ENCODE peak calls at places on chromosomes 7 and 10, in four cellular contexts. Y is GM12878, M is uterus, C is transverse colon. D is an unnamed sample.

GRCh38 chr10:34641147-34641912 is 173.8 kb downstream of the PARD3 start:
- DNase-seq in Y (no peak), M (no peak), C (no peak), D (no peak)

GRCh38 chr10:8300925-8301707 is 246.6 kb downstream of the GATA3 start:
- DNase-seq in Y (no peak), M (no peak), C (no peak), D (no peak)

GRCh38 chr7:15400440-15400839 is 161.4 kb downstream of the AGMO start:
- DNase-seq in Y (no peak), M (no peak), C (no peak), D (no peak)

GRCh38 chr7:112540839-112541577 is 60.2 kb downstream of the LSMEM1 start:
- DNase-seq in Y (no peak), M (no peak), C (no peak), D (no peak)

GRCh38 chr10:17847586-17848296 is 38.6 kb downstream of the MRC1 start:
- DNase-seq in C (no peak), Y (no peak), M (no peak), D (no peak)

GRCh38 chr10:119090026-119090808 is 9.6 kb upstream of the EIF3A start:
- DNase-seq in C (peak; percentile 66), M (no peak), Y (no peak), D (no peak)

GRCh38 chr7:91634485-91635177 is 245.9 kb downstream of the MTERF1 start:
- DNase-seq in Y (no peak), M (no peak), C (no peak), D (no peak)

GRCh38 chr10:27447540-27447939 is 56.6 kb upstream of the RAB18 start:
- DNase-seq in M (no peak), Y (no peak), C (no peak), D (no peak)

GRCh38 chr10:27658788-27659187 is 86.8 kb downstream of the MKX start:
- DNase-seq in M (no peak), Y (no peak), C (no peak), D (no peak)

GRCh38 chr10:1575481-1576244 is 161.7 kb downstream of the ADARB2 start:
- DNase-seq in Y (no peak), C (no peak), M (no peak), D (no peak)

GRCh38 chr7:14414274-14414986 is 425.0 kb upstream of the ETV1 start:
- DNase-seq in M (no peak), Y (no peak), C (no peak), D (peak; percentile 50)

GRCh38 chr10:89091501-89091900 is 100.9 kb downstream of the FAS start:
- DNase-seq in Y (no peak), M (no peak), C (no peak), D (no peak)

GRCh38 chr7:32242436-32242835 is 172.2 kb upstream of the PDE1C start:
- DNase-seq in M (no peak), C (no peak), Y (no peak), D (no peak)

GRCh38 chr7:34015656-34016055 is 110.3 kb downstream of the BMPER start:
- DNase-seq in C (no peak), Y (no peak), M (no peak), D (no peak)

GRCh38 chr10:116263870-116264269 is 9.1 kb downstream of the GFRA1 start:
- DNase-seq in C (no peak), M (no peak), Y (no peak), D (no peak)

GRCh38 chr7:1532456-1533254 is 2.2 kb downstream of the MAFK start:
- DNase-seq in Y (no peak), M (peak; percentile 76), C (peak; percentile 90), D (peak; percentile 83)

GRCh38 chr10:86671985-86672710 is 3.8 kb downstream of the LDB3 start:
- DNase-seq in C (no peak), M (peak; percentile 65), Y (no peak), D (peak; percentile 88)

GRCh38 chr7:141217938-141218337 is 144.1 kb downstream of the TMEM178B start:
- DNase-seq in M (no peak), C (no peak), Y (no peak), D (no peak)

GRCh38 chr10:132526676-132527075 is 10.9 kb upstream of the INPP5A start:
- DNase-seq in C (peak; percentile 7), M (no peak), Y (no peak), D (no peak)

GRCh38 chr10:5364365-5364764 is 401 bp upstream of the UCN3 start:
- DNase-seq in M (no peak), C (no peak), Y (no peak), D (no peak)

GRCh38 chr10:63384675-63385074 is 81.1 kb downstream of the JMJD1C start:
- DNase-seq in C (no peak), Y (no peak), M (no peak), D (no peak)

GRCh38 chr10:43396061-43396927 is 12.7 kb downstream of the HNRNPF start:
- DNase-seq in Y (no peak), C (peak; percentile 85), M (peak; percentile 76), D (peak; percentile 89)
- TF ChIP-seq POLR2A in Y (peak; percentile 66), C (peak; percentile 76), M (no peak), D (no peak)

GRCh38 chr7:100471021-100471420 is 7.0 kb upstream of the SPACDR start:
- DNase-seq in Y (no peak), C (no peak), M (no peak), D (no peak)

GRCh38 chr7:100467638-100468373 is 3.7 kb upstream of the SPACDR start:
- DNase-seq in Y (no peak), M (peak; percentile 25), C (no peak), D (no peak)

GRCh38 chr7:100466830-100467605 is 3.0 kb upstream of the SPACDR start:
- DNase-seq in M (no peak), Y (no peak), C (no peak), D (no peak)

GRCh38 chr7:100472121-100472851 is 6.7 kb downstream of the TSC22D4 start:
- DNase-seq in C (peak; percentile 38), Y (no peak), M (peak; percentile 32), D (no peak)

GRCh38 chr7:100469227-100470044 is 5.4 kb upstream of the SPACDR start:
- DNase-seq in C (peak; percentile 91), Y (no peak), M (peak; percentile 90), D (peak; percentile 90)
- TF ChIP-seq POLR2A in C (no peak), Y (peak; percentile 63), M (no peak), D (no peak)

GRCh38 chr10:98463976-98464754 is 17.4 kb upstream of the HPS1 start:
- DNase-seq in C (no peak), M (no peak), Y (no peak), D (no peak)

GRCh38 chr10:98460837-98461499 is 14.2 kb upstream of the HPS1 start:
- DNase-seq in C (peak; percentile 63), Y (no peak), M (peak; percentile 56), D (peak; percentile 71)

GRCh38 chr10:98465866-98466265 is 19.1 kb upstream of the HPS1 start:
- DNase-seq in Y (no peak), C (no peak), M (no peak), D (no peak)

GRCh38 chr10:98461500-98461842 is 14.7 kb upstream of the HPS1 start:
- DNase-seq in Y (no peak), C (no peak), M (no peak), D (no peak)

GRCh38 chr10:98463022-98463421 is 16.3 kb upstream of the HPS1 start:
- DNase-seq in M (no peak), C (no peak), Y (no peak), D (no peak)
- TF ChIP-seq POLR2A in M (no peak), C (no peak), Y (no peak), D (no peak)

GRCh38 chr10:12448729-12449391 is 99.5 kb downstream of the CAMK1D start:
- DNase-seq in Y (peak; percentile 59), M (peak; percentile 41), C (peak; percentile 43), D (no peak)
- TF ChIP-seq POLR2A in Y (peak; percentile 44), M (no peak), C (no peak), D (no peak)

GRCh38 chr7:120951309-120951706 is 731 bp downstream of the ING3 start:
- DNase-seq in Y (no peak), M (no peak), C (no peak), D (no peak)

GRCh38 chr7:120949393-120949799 is 1.2 kb upstream of the ING3 start:
- DNase-seq in Y (no peak), C (no peak), M (no peak), D (no peak)

GRCh38 chr7:120951826-120952225 is 1.2 kb downstream of the ING3 start:
- DNase-seq in M (no peak), C (no peak), Y (no peak), D (no peak)

GRCh38 chr7:120950026-120950538 is 495 bp upstream of the ING3 start:
- DNase-seq in Y (no peak), M (no peak), C (no peak), D (no peak)

GRCh38 chr7:120950539-120951308 is at the start of gene ING3:
- DNase-seq in C (peak; percentile 98), Y (peak; percentile 92), M (peak; percentile 96), D (peak; percentile 98)
- TF ChIP-seq POLR2A in C (peak; percentile 57), Y (peak; percentile 89), M (peak; percentile 27), D (peak; percentile 45)

DNA sequence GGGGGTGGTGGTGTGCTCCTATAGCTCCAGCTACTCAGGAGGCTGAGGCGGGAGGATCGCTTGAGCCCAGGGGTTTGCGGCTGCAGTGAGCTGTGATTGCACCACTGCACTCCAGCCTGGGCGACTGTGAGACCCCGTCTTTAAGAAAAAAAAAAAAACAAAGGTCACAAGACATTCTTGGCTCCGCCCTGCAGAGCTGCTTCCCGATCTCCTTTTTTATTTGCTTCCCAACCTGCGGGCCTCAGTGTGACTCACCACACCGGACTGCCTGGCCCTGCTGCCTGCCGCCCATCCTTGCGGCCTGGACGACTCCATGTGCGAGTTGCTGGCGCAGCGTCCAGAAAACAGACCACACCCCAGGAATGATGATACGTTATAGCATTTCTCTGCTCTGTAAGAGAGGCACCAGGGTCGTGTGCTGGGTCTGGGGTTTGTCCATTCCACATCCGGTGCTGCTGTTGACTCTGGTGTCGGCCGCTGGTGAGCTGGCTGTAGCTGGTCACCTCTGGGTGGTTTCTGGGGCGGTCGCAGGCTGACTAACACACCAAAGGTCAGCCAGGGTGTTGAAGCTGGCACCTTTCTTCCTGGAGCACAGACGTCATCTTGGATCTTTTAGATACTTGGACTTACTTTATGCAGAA is 123.6 kb downstream of the TCF7L2 start:
- DNase-seq in Y (no peak), M (peak; percentile 82), C (peak; percentile 86), D (peak; percentile 84)
- TF ChIP-seq POLR2A in Y (no peak), M (no peak), C (no peak), D (no peak)

GRCh38 chr10:103327906-103328305 is 23.0 kb downstream of the PCGF6 start:
- DNase-seq in C (no peak), Y (no peak), M (no peak), D (no peak)
- TF ChIP-seq POLR2A in C (no peak), Y (no peak), M (no peak), D (no peak)

D was measured in heart left ventricle.